ENCODE peak calls at places on chromosomes 1 and 21, in five cellular contexts. One of them, this sample, is unnamed.

GRCh38 chr1:205444931-205445652 is 10.8 kb downstream of the BLACAT1 start:
- DNase-seq in fibroblast of the aortic adventitia: peak
- DNase-seq in BJ: no peak
- DNase-seq in colonic mucosa: no peak
- DNase-seq in OCI-LY7: peak
- DNase-seq in this sample: no peak

GRCh38 chr1:118012725-118013124 is 83.2 kb downstream of the WDR3 start:
- DNase-seq in BJ: no peak
- DNase-seq in colonic mucosa: no peak
- DNase-seq in OCI-LY7: no peak
- DNase-seq in fibroblast of the aortic adventitia: no peak
- DNase-seq in this sample: no peak

GRCh38 chr1:105137543-105138444 is 1388.1 kb downstream of the AMY1C start:
- DNase-seq in BJ: no peak
- DNase-seq in fibroblast of the aortic adventitia: no peak
- DNase-seq in OCI-LY7: peak
- DNase-seq in colonic mucosa: no peak
- DNase-seq in this sample: no peak

GRCh38 chr1:53685272-53686051 is 53.5 kb downstream of the GLIS1 start:
- DNase-seq in OCI-LY7: no peak
- DNase-seq in fibroblast of the aortic adventitia: no peak
- DNase-seq in BJ: no peak
- DNase-seq in colonic mucosa: no peak
- DNase-seq in this sample: peak

GRCh38 chr21:40386301-40386911 is 460.6 kb downstream of the DSCAM start:
- DNase-seq in OCI-LY7: peak
- DNase-seq in colonic mucosa: peak
- DNase-seq in fibroblast of the aortic adventitia: no peak
- DNase-seq in BJ: no peak
- DNase-seq in this sample: no peak

GRCh38 chr1:61280457-61280856 is 198.1 kb downstream of the NFIA start:
- DNase-seq in colonic mucosa: no peak
- DNase-seq in OCI-LY7: no peak
- DNase-seq in BJ: no peak
- DNase-seq in fibroblast of the aortic adventitia: peak
- DNase-seq in this sample: no peak

GRCh38 chr21:39610705-39611104 is 2.0 kb upstream of the B3GALT5 start:
- DNase-seq in colonic mucosa: peak
- DNase-seq in BJ: no peak
- DNase-seq in fibroblast of the aortic adventitia: no peak
- DNase-seq in OCI-LY7: no peak
- DNase-seq in this sample: peak

GRCh38 chr1:168767885-168768584 is 39.0 kb upstream of the DPT start:
- DNase-seq in BJ: no peak
- DNase-seq in colonic mucosa: no peak
- DNase-seq in OCI-LY7: no peak
- DNase-seq in fibroblast of the aortic adventitia: peak
- DNase-seq in this sample: peak

GRCh38 chr21:39694750-39695149 is 50.2 kb upstream of the IGSF5 start:
- DNase-seq in colonic mucosa: no peak
- DNase-seq in OCI-LY7: no peak
- DNase-seq in fibroblast of the aortic adventitia: no peak
- DNase-seq in BJ: no peak
- DNase-seq in this sample: peak

GRCh38 chr1:205396972-205397616 is 24.8 kb downstream of the LEMD1 start:
- DNase-seq in colonic mucosa: peak
- DNase-seq in BJ: no peak
- DNase-seq in OCI-LY7: peak
- DNase-seq in fibroblast of the aortic adventitia: peak
- DNase-seq in this sample: peak

GRCh38 chr1:68470388-68470970 is 20.7 kb upstream of the RPE65 start:
- DNase-seq in fibroblast of the aortic adventitia: peak
- DNase-seq in OCI-LY7: no peak
- DNase-seq in colonic mucosa: no peak
- DNase-seq in BJ: no peak
- DNase-seq in this sample: peak

GRCh38 chr1:9194024-9194423 is 40.5 kb upstream of the H6PD start:
- DNase-seq in colonic mucosa: no peak
- DNase-seq in BJ: no peak
- DNase-seq in OCI-LY7: no peak
- DNase-seq in fibroblast of the aortic adventitia: no peak
- DNase-seq in this sample: no peak

GRCh38 chr1:159008744-159009188 is 941 bp upstream of the IFI16 start:
- DNase-seq in OCI-LY7: peak
- DNase-seq in fibroblast of the aortic adventitia: no peak
- DNase-seq in colonic mucosa: no peak
- DNase-seq in BJ: no peak
- DNase-seq in this sample: peak

GRCh38 chr1:164617607-164618564 is 58.9 kb downstream of the PBX1 start:
- DNase-seq in colonic mucosa: peak
- DNase-seq in BJ: no peak
- DNase-seq in OCI-LY7: peak
- DNase-seq in fibroblast of the aortic adventitia: peak
- DNase-seq in this sample: peak

GRCh38 chr1:9792156-9793042 is 31.4 kb downstream of the CLSTN1 start:
- DNase-seq in colonic mucosa: no peak
- DNase-seq in OCI-LY7: no peak
- DNase-seq in BJ: no peak
- DNase-seq in fibroblast of the aortic adventitia: no peak
- DNase-seq in this sample: peak

GRCh38 chr1:10834770-10835412 is 38.4 kb upstream of the CASZ1 start:
- DNase-seq in fibroblast of the aortic adventitia: no peak
- DNase-seq in BJ: no peak
- DNase-seq in OCI-LY7: no peak
- DNase-seq in colonic mucosa: no peak
- DNase-seq in this sample: no peak

GRCh38 chr21:44934797-44935532 is 4.9 kb upstream of the SLX9 start:
- DNase-seq in OCI-LY7: no peak
- DNase-seq in colonic mucosa: no peak
- DNase-seq in BJ: no peak
- DNase-seq in fibroblast of the aortic adventitia: no peak
- DNase-seq in this sample: no peak

GRCh38 chr1:89566761-89567174 is 42.1 kb downstream of the LRRC8B start:
- DNase-seq in colonic mucosa: no peak
- DNase-seq in BJ: no peak
- DNase-seq in OCI-LY7: no peak
- DNase-seq in fibroblast of the aortic adventitia: no peak
- DNase-seq in this sample: peak

GRCh38 chr1:170073893-170074249 is 624 bp downstream of the KIFAP3 start:
- DNase-seq in colonic mucosa: no peak
- DNase-seq in fibroblast of the aortic adventitia: no peak
- DNase-seq in BJ: no peak
- DNase-seq in OCI-LY7: no peak
- DNase-seq in this sample: no peak

GRCh38 chr1:105779727-105780126 is 1276.7 kb upstream of the PRMT6 start:
- DNase-seq in fibroblast of the aortic adventitia: no peak
- DNase-seq in colonic mucosa: no peak
- DNase-seq in OCI-LY7: no peak
- DNase-seq in BJ: no peak
- DNase-seq in this sample: no peak

GRCh38 chr1:45356186-45356585 is 15.9 kb upstream of the MUTYH start:
- DNase-seq in colonic mucosa: no peak
- DNase-seq in OCI-LY7: no peak
- DNase-seq in fibroblast of the aortic adventitia: no peak
- DNase-seq in BJ: no peak
- DNase-seq in this sample: peak

GRCh38 chr1:151540021-151540981 is at the start of gene TUFT1:
- DNase-seq in BJ: peak
- DNase-seq in OCI-LY7: peak
- DNase-seq in fibroblast of the aortic adventitia: peak
- DNase-seq in colonic mucosa: peak
- DNase-seq in this sample: peak

GRCh38 chr1:108801101-108801500 is 54.6 kb downstream of the STXBP3 start:
- DNase-seq in fibroblast of the aortic adventitia: peak
- DNase-seq in BJ: no peak
- DNase-seq in OCI-LY7: no peak
- DNase-seq in colonic mucosa: no peak
- DNase-seq in this sample: peak

GRCh38 chr1:2777428-2778219 is 23.9 kb downstream of the TTC34 start:
- DNase-seq in colonic mucosa: no peak
- DNase-seq in BJ: no peak
- DNase-seq in OCI-LY7: no peak
- DNase-seq in fibroblast of the aortic adventitia: no peak
- DNase-seq in this sample: no peak

GRCh38 chr1:28232558-28233263 is at the start of gene DNAJC8:
- DNase-seq in colonic mucosa: peak
- DNase-seq in fibroblast of the aortic adventitia: peak
- DNase-seq in OCI-LY7: peak
- DNase-seq in BJ: no peak
- DNase-seq in this sample: peak

GRCh38 chr1:26037904-26038303 is 8.0 kb downstream of the SLC30A2 start:
- DNase-seq in BJ: no peak
- DNase-seq in fibroblast of the aortic adventitia: no peak
- DNase-seq in OCI-LY7: no peak
- DNase-seq in colonic mucosa: no peak
- DNase-seq in this sample: no peak

GRCh38 chr1:230643887-230644286 is 1.6 kb downstream of the COG2 start:
- DNase-seq in fibroblast of the aortic adventitia: peak
- DNase-seq in OCI-LY7: peak
- DNase-seq in colonic mucosa: no peak
- DNase-seq in BJ: no peak
- DNase-seq in this sample: peak

GRCh38 chr1:230639714-230640209 is 2.5 kb upstream of the COG2 start:
- DNase-seq in OCI-LY7: no peak
- DNase-seq in BJ: no peak
- DNase-seq in colonic mucosa: no peak
- DNase-seq in fibroblast of the aortic adventitia: no peak
- DNase-seq in this sample: no peak

GRCh38 chr1:230642263-230642959 is at the start of gene COG2:
- DNase-seq in OCI-LY7: peak
- DNase-seq in fibroblast of the aortic adventitia: peak
- DNase-seq in BJ: peak
- DNase-seq in colonic mucosa: peak
- DNase-seq in this sample: peak

GRCh38 chr1:230641900-230642262 is 400 bp upstream of the COG2 start:
- DNase-seq in fibroblast of the aortic adventitia: no peak
- DNase-seq in OCI-LY7: no peak
- DNase-seq in colonic mucosa: no peak
- DNase-seq in BJ: no peak
- DNase-seq in this sample: no peak

DNA sequence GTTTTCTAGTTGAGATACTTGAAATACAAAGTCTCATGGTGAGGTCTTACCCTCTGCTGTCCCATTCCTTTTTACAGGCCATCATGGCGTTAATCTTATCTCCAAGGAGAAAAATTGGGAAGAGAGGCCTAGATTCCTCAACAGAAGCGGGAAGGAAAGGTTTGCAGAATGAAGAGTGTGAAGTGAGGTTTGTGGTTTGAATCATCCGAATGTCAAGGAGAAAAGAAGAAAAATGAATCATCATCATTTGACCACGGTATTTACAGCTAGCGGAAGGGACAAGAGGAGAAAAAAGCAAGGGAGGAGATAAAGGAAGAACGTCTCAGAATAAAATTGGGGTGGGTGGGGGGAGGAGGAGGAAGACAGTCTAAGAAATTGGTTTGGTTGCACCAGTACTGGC is 935 bp upstream of the COG2 start:
- DNase-seq in OCI-LY7: no peak
- DNase-seq in BJ: no peak
- DNase-seq in fibroblast of the aortic adventitia: no peak
- DNase-seq in colonic mucosa: no peak
- DNase-seq in this sample: peak
- H3K4me3 ChIP-seq in OCI-LY7: no peak
- H3K4me3 ChIP-seq in BJ: no peak
- H3K4me3 ChIP-seq in fibroblast of the aortic adventitia: no peak
- H3K4me3 ChIP-seq in colonic mucosa: no peak
- H3K4me3 ChIP-seq in this sample: no peak

DNA sequence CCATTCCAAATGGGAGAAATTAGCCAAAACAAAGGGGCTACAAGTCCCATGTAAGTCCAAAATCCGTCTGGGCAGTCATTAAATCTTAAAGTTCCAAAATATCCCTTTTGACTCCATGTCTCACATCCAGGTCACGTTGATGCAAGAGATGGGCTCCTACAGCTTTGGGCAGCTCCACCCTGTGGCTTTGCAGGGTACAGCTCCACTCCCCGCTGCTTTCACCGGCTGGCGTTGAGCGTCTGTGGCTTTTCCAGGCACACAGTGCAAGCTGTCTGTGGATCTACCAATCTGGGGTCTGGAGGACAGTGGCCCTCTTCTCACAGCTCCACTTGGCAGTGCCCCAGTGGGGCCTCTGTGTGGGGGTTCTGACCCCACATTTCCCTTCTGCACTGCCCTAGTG is 130.2 kb downstream of the TPR start:
- DNase-seq in BJ: no peak
- DNase-seq in fibroblast of the aortic adventitia: peak
- DNase-seq in OCI-LY7: peak
- DNase-seq in colonic mucosa: no peak
- DNase-seq in this sample: no peak
- TF ChIP-seq CTCF in BJ: peak
- TF ChIP-seq CTCF in fibroblast of the aortic adventitia: peak
- TF ChIP-seq CTCF in OCI-LY7: peak
- TF ChIP-seq CTCF in colonic mucosa: no peak
- TF ChIP-seq CTCF in this sample: peak

GRCh38 chr1:148357037-148357436 is 126.1 kb downstream of the PPIAL4G start:
- DNase-seq in colonic mucosa: no peak
- DNase-seq in fibroblast of the aortic adventitia: no peak
- DNase-seq in OCI-LY7: no peak
- DNase-seq in BJ: no peak
- DNase-seq in this sample: no peak

GRCh38 chr1:148354284-148354869 is 128.7 kb downstream of the PPIAL4G start:
- DNase-seq in colonic mucosa: no peak
- DNase-seq in fibroblast of the aortic adventitia: no peak
- DNase-seq in BJ: no peak
- DNase-seq in OCI-LY7: no peak
- DNase-seq in this sample: no peak

GRCh38 chr1:148355976-148356375 is 127.1 kb downstream of the PPIAL4G start:
- DNase-seq in fibroblast of the aortic adventitia: no peak
- DNase-seq in BJ: no peak
- DNase-seq in OCI-LY7: no peak
- DNase-seq in colonic mucosa: no peak
- DNase-seq in this sample: no peak

GRCh38 chr1:148353461-148354283 is 129.4 kb downstream of the PPIAL4G start:
- DNase-seq in colonic mucosa: no peak
- DNase-seq in OCI-LY7: no peak
- DNase-seq in fibroblast of the aortic adventitia: peak
- DNase-seq in BJ: no peak
- DNase-seq in this sample: peak

GRCh38 chr1:148354909-148355308 is 128.2 kb downstream of the PPIAL4G start:
- DNase-seq in BJ: no peak
- DNase-seq in fibroblast of the aortic adventitia: no peak
- DNase-seq in OCI-LY7: no peak
- DNase-seq in colonic mucosa: no peak
- DNase-seq in this sample: no peak
- H3K4me3 ChIP-seq in BJ: no peak
- H3K4me3 ChIP-seq in fibroblast of the aortic adventitia: no peak
- H3K4me3 ChIP-seq in OCI-LY7: no peak
- H3K4me3 ChIP-seq in colonic mucosa: no peak
- H3K4me3 ChIP-seq in this sample: no peak

DNA sequence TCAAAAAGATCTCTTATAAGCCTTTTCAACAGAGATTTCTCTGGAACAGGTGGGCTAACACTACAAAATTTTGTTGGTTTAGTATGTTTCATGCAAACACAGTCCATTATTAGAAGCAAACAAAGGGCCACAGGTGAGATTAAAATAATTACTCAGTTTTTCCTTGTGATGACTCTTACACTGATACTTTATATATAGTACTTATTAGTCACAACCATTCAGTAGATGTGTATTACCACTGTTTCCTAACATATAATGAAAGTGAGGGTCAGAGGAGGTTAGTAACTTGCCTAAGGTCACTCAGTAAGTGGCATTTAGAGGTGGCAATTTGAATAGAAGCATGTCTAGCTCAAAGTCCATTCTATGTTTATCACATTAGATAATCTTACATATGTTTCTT is 44.2 kb downstream of the CYYR1 start:
- DNase-seq in colonic mucosa: no peak
- DNase-seq in OCI-LY7: no peak
- DNase-seq in BJ: no peak
- DNase-seq in fibroblast of the aortic adventitia: no peak
- DNase-seq in this sample: no peak
- TF ChIP-seq CTCF in colonic mucosa: no peak
- TF ChIP-seq CTCF in OCI-LY7: no peak
- TF ChIP-seq CTCF in BJ: no peak
- TF ChIP-seq CTCF in fibroblast of the aortic adventitia: no peak
- TF ChIP-seq CTCF in this sample: no peak